ENCODE peak calls at places on chromosome 4, in eight cellular contexts. X is putamen; E is omental fat pad; M is left lung; K is H9; P is activated CD8-positive, alpha-beta memory T cell treated with anti-CD3 and anti-CD28 coated beads for 1 hour; G is NCI-H1930; V is MM.1S. Q is an unnamed sample.

GRCh38 chr4:74618659-74619058 is 173.7 kb downstream of the AREG start:
- DNase-seq in E (no peak), V (no peak), G (no peak), M (no peak), K (no peak), X (no peak), P (no peak), Q (no peak)

GRCh38 chr4:121696641-121697461 is at the start of gene ANXA5:
- DNase-seq in V (peak; percentile 90), P (no peak), G (peak; percentile 61), M (peak; percentile 91), E (peak; percentile 54), X (peak; percentile 86), K (peak; percentile 83), Q (peak; percentile 82)

GRCh38 chr4:78310056-78310731 is 241.4 kb upstream of the ANXA3 start:
- DNase-seq in G (no peak), E (peak; percentile 57), M (no peak), K (no peak), X (no peak), P (no peak), V (no peak), Q (no peak)

GRCh38 chr4:123250843-123251242 is 145.8 kb upstream of the SPRY1 start:
- DNase-seq in K (no peak), P (no peak), V (no peak), E (no peak), G (no peak), X (no peak), M (no peak), Q (no peak)

GRCh38 chr4:108940086-108941033 is 177.5 kb upstream of the ETNPPL start:
- DNase-seq in K (peak; percentile 46), P (no peak), E (no peak), G (no peak), M (no peak), X (no peak), V (peak; percentile 53), Q (no peak)

GRCh38 chr4:137909910-137910309 is 332.2 kb downstream of the SLC7A11 start:
- DNase-seq in G (no peak), V (no peak), P (no peak), K (peak; percentile 29), E (no peak), M (no peak), X (no peak), Q (no peak)

GRCh38 chr4:81375745-81376144 is 96.0 kb downstream of the RASGEF1B start:
- DNase-seq in M (no peak), G (no peak), E (no peak), P (no peak), K (peak; percentile 66), X (no peak), V (no peak), Q (peak; percentile 8)

GRCh38 chr4:150082241-150082640 is 4.0 kb downstream of the DCLK2 start:
- DNase-seq in G (no peak), X (no peak), P (no peak), E (no peak), M (no peak), V (peak; percentile 77), K (no peak), Q (no peak)

GRCh38 chr4:14802596-14802995 is 199.7 kb upstream of the CPEB2 start:
- DNase-seq in P (no peak), K (no peak), E (no peak), V (no peak), X (no peak), M (no peak), G (no peak), Q (no peak)